ENCODE peak calls at places on chromosomes 6 and 20, in ten cellular contexts. O, J, R, F, V, Y, K, X, G and E are unnamed samples.
A peak's percentile ranks its signal among the peaks of the same experiment; 100 is the strongest.

GRCh38 chr6:80537321-80537972 is 431.0 kb downstream of the BCKDHB start:
- DNase-seq in X (no peak), V (no peak), K (no peak), R (no peak), O (no peak), G (no peak), Y (no peak), J (no peak), F (no peak), E (no peak)

GRCh38 chr6:24205020-24205492 is 79.0 kb downstream of the NRSN1 start:
- DNase-seq in O (no peak), V (peak; percentile 24), K (peak; percentile 67), Y (no peak), F (peak; percentile 20), J (peak; percentile 8), G (no peak), R (peak; percentile 10), X (no peak), E (no peak)

GRCh38 chr6:149202967-149203366 is 114.5 kb upstream of the TAB2 start:
- DNase-seq in K (no peak), F (no peak), G (no peak), Y (no peak), R (no peak), J (no peak), X (no peak), O (no peak), V (no peak), E (no peak)

GRCh38 chr20:15618912-15619311 is 954.3 kb downstream of the KIF16B start:
- DNase-seq in X (no peak), R (no peak), J (no peak), Y (no peak), K (no peak), F (no peak), O (no peak), V (no peak), G (no peak), E (no peak)

GRCh38 chr20:13788167-13788834 is 3.5 kb downstream of the NDUFAF5 start:
- DNase-seq in V (no peak), J (peak; percentile 43), R (peak; percentile 66), Y (no peak), F (peak; percentile 34), G (no peak), K (peak; percentile 63), O (no peak), X (no peak), E (no peak)

GRCh38 chr20:61435184-61435822 is 183.2 kb downstream of the CDH4 start:
- DNase-seq in Y (no peak), X (no peak), V (no peak), J (no peak), R (no peak), F (no peak), O (no peak), K (no peak), G (no peak), E (no peak)

GRCh38 chr6:83193747-83194582 is 808 bp downstream of the RWDD2A start:
- DNase-seq in O (no peak), K (peak; percentile 72), J (peak; percentile 2), F (no peak), Y (no peak), G (no peak), R (peak; percentile 44), X (no peak), V (no peak), E (no peak)

GRCh38 chr6:71392286-71392685 is 103.7 kb downstream of the OGFRL1 start:
- DNase-seq in G (no peak), F (no peak), J (no peak), R (no peak), V (no peak), K (no peak), Y (no peak), O (no peak), X (no peak), E (no peak)

GRCh38 chr20:12371955-12372354 is 454.3 kb downstream of the BTBD3 start:
- DNase-seq in R (no peak), J (no peak), X (no peak), F (no peak), Y (no peak), K (peak; percentile 95), V (no peak), G (no peak), O (no peak), E (no peak)

GRCh38 chr6:90584636-90585255 is 2.1 kb downstream of the MAP3K7 start:
- DNase-seq in O (no peak), F (no peak), G (no peak), K (no peak), X (no peak), Y (no peak), J (peak; percentile 16), R (no peak), V (no peak), E (no peak)